ENCODE peak calls at places on chromosome 11, in four cellular contexts. F, O, P and L are unnamed samples.

GRCh38 chr11:9143726-9144125 is 52.3 kb upstream of the SCUBE2 start:
- DNase-seq in F (no peak), O (no peak), P (no peak), L (no peak)

GRCh38 chr11:58787903-58788302 is 56.2 kb upstream of the GLYAT start:
- DNase-seq in F (no peak), O (no peak), P (no peak), L (no peak)

GRCh38 chr11:14502039-14502438 is 2.4 kb upstream of the COPB1 start:
- DNase-seq in F (no peak), O (no peak), P (no peak), L (no peak)

GRCh38 chr11:12086271-12087074 is 23.9 kb upstream of the MICAL2 start:
- DNase-seq in F (no peak), O (peak), P (no peak), L (no peak)

GRCh38 chr11:12008790-12009616 is 577 bp upstream of the DKK3 start:
- DNase-seq in F (peak), O (peak), P (no peak), L (no peak)

GRCh38 chr11:8040261-8040920 is 40.6 kb upstream of the TUB start:
- DNase-seq in F (no peak), O (no peak), P (no peak), L (no peak)

GRCh38 chr11:95229199-95230053 is 1.6 kb downstream of the SESN3 start:
- DNase-seq in F (no peak), O (peak), P (no peak), L (no peak)

GRCh38 chr11:100010393-100010792 is 676.7 kb upstream of the ARHGAP42 start:
- DNase-seq in F (no peak), O (no peak), P (no peak), L (no peak)

GRCh38 chr11:103091441-103091809 is 535 bp downstream of the DCUN1D5 start:
- DNase-seq in F (peak), O (peak), P (no peak), L (peak)

GRCh38 chr11:63019506-63019905 is 3.9 kb upstream of the SLC22A8 start:
- DNase-seq in F (no peak), O (no peak), P (no peak), L (no peak)

GRCh38 chr11:123321641-123322040 is 108.4 kb upstream of the GRAMD1B start:
- DNase-seq in F (no peak), O (no peak), P (no peak), L (no peak)

GRCh38 chr11:64870176-64870892 is 8.1 kb downstream of the EHD1 start:
- DNase-seq in F (peak), O (peak), P (no peak), L (no peak)

GRCh38 chr11:131246589-131247164 is 123.7 kb upstream of the NTM start:
- DNase-seq in F (no peak), O (no peak), P (no peak), L (no peak)

GRCh38 chr11:72391638-72392423 is 42.5 kb downstream of the CLPB start:
- DNase-seq in F (peak), O (no peak), P (no peak), L (peak)

GRCh38 chr11:33692013-33692504 is 8.6 kb downstream of the C11orf91 start:
- DNase-seq in F (no peak), O (peak), P (peak), L (no peak)

GRCh38 chr11:9277176-9277575 is 12.0 kb upstream of the DENND5A start:
- DNase-seq in F (no peak), O (no peak), P (no peak), L (no peak)

GRCh38 chr11:9687736-9688494 is 24.0 kb downstream of the SWAP70 start:
- DNase-seq in F (no peak), O (no peak), P (no peak), L (no peak)

GRCh38 chr11:61116426-61117214 is 14.3 kb downstream of the CD5 start:
- DNase-seq in F (no peak), O (no peak), P (no peak), L (no peak)

GRCh38 chr11:91846002-91846401 is 378.6 kb upstream of the FAT3 start:
- DNase-seq in F (no peak), O (no peak), P (no peak), L (no peak)